ENCODE peak calls at places on chromosomes 2 and 18, in nine cellular contexts. I, X, V, F, C, M, W, G and H are unnamed samples.

GRCh38 chr2:74566423-74567085 is 12.0 kb downstream of the DOK1 start:
- DNase-seq in G (peak), I (no peak), V (no peak), W (no peak), M (no peak), C (no peak), X (no peak), F (peak), H (no peak)

GRCh38 chr2:119158563-119159347 is at the start of gene C1QL2:
- DNase-seq in F (no peak), V (peak), G (no peak), W (peak), X (no peak), M (no peak), I (no peak), C (no peak), H (no peak)

GRCh38 chr2:162795312-162795711 is 43.3 kb downstream of the KCNH7 start:
- DNase-seq in C (no peak), F (no peak), X (no peak), I (no peak), W (no peak), G (no peak), M (no peak), V (peak), H (no peak)

GRCh38 chr2:129720761-129721160 is 258.7 kb upstream of the RAB6C start:
- DNase-seq in W (no peak), M (no peak), F (no peak), G (no peak), C (no peak), X (no peak), I (no peak), V (no peak), H (no peak)

GRCh38 chr18:36179562-36180334 is 7.5 kb upstream of the MOCOS start:
- DNase-seq in F (peak), M (no peak), G (no peak), I (no peak), X (no peak), W (no peak), V (peak), C (peak), H (no peak)

GRCh38 chr18:59220784-59221765 is 1.1 kb downstream of the GRP start:
- DNase-seq in W (no peak), M (no peak), I (no peak), F (no peak), G (no peak), V (no peak), X (no peak), C (no peak), H (peak)

GRCh38 chr2:101741775-101742520 is 44.4 kb downstream of the MAP4K4 start:
- DNase-seq in F (no peak), X (no peak), I (no peak), M (no peak), V (peak), G (no peak), W (no peak), C (no peak), H (no peak)

GRCh38 chr2:12604248-12604801 is 112.4 kb upstream of the TRIB2 start:
- DNase-seq in G (no peak), W (no peak), M (no peak), X (no peak), C (no peak), I (no peak), V (no peak), F (no peak), H (no peak)

GRCh38 chr2:163132850-163133249 is 294.3 kb upstream of the KCNH7 start:
- DNase-seq in M (no peak), G (no peak), I (peak), W (no peak), V (no peak), C (no peak), F (no peak), X (peak), H (no peak)

GRCh38 chr2:36071698-36072097 is 283.9 kb upstream of the CRIM1 start:
- DNase-seq in V (no peak), W (no peak), X (no peak), C (no peak), G (no peak), I (no peak), F (no peak), M (no peak), H (no peak)

GRCh38 chr2:171855401-171855800 is 38.6 kb downstream of the SLC25A12 start:
- DNase-seq in W (no peak), I (no peak), C (no peak), F (no peak), X (no peak), G (no peak), M (no peak), V (no peak), H (no peak)

GRCh38 chr2:239322414-239323086 is 78.3 kb downstream of the HDAC4 start:
- DNase-seq in M (no peak), G (peak), I (no peak), V (no peak), F (peak), W (no peak), C (no peak), X (no peak), H (no peak)

GRCh38 chr18:36673452-36673851 is 155.3 kb downstream of the TPGS2 start:
- DNase-seq in I (no peak), C (no peak), M (no peak), G (no peak), X (no peak), W (no peak), F (no peak), V (no peak), H (no peak)

GRCh38 chr2:96893289-96894150 is 23.6 kb upstream of the SEMA4C start:
- DNase-seq in C (no peak), I (no peak), G (no peak), W (no peak), V (no peak), X (no peak), M (no peak), F (no peak), H (no peak)

GRCh38 chr2:189287982-189288494 is 108.5 kb upstream of the COL5A2 start:
- DNase-seq in V (peak), C (no peak), F (peak), G (peak), I (peak), X (peak), M (no peak), W (no peak), H (no peak)

GRCh38 chr2:43098539-43098938 is 127.9 kb downstream of the ZFP36L2 start:
- DNase-seq in I (no peak), V (no peak), W (no peak), C (no peak), X (no peak), M (no peak), G (no peak), F (no peak), H (no peak)

GRCh38 chr2:26316041-26316440 is 29.9 kb upstream of the SELENOI start:
- DNase-seq in G (no peak), X (no peak), F (no peak), W (no peak), I (peak), V (no peak), M (no peak), C (no peak), H (no peak)

GRCh38 chr2:120436885-120437603 is 91.1 kb downstream of the INHBB start:
- DNase-seq in W (no peak), F (peak), C (no peak), G (no peak), I (peak), V (peak), X (no peak), M (no peak), H (no peak)

GRCh38 chr2:237118731-237119130 is 33.0 kb downstream of the COPS8 start:
- DNase-seq in F (no peak), M (no peak), X (no peak), G (no peak), W (no peak), C (no peak), V (no peak), I (no peak), H (no peak)

GRCh38 chr2:230347659-230348305 is 20.8 kb downstream of the SP140L start:
- DNase-seq in C (no peak), X (no peak), W (no peak), V (no peak), G (no peak), M (no peak), I (no peak), F (no peak), H (no peak)

GRCh38 chr2:214575030-214575949 is 164.4 kb downstream of the VWC2L start:
- DNase-seq in C (no peak), X (no peak), F (no peak), V (no peak), I (no peak), W (peak), G (no peak), M (no peak), H (no peak)